ENCODE peak calls at places on chromosomes 7 and 10, in four cellular contexts. W is mesothelial cell of epicardium, C is naive B cell, D is C1 segment of cervical spinal cord. S is an unnamed sample.

GRCh38 chr7:66974986-66975590 is 20.3 kb downstream of the SBDS start:
- DNase-seq in W (no peak), D (no peak), C (no peak), S (no peak)

GRCh38 chr10:78756604-78757442 is 311.9 kb upstream of the ZMIZ1 start:
- DNase-seq in D (peak), W (no peak), C (no peak), S (no peak)

GRCh38 chr10:30573714-30574422 is 55.7 kb downstream of the LYZL2 start:
- DNase-seq in W (no peak), C (no peak), D (no peak), S (no peak)

GRCh38 chr10:133379801-133380666 is 972 bp downstream of the PAOX start:
- DNase-seq in C (no peak), W (no peak), D (no peak), S (no peak)

GRCh38 chr10:44924261-44925040 is 13.3 kb downstream of the TMEM72 start:
- DNase-seq in W (no peak), C (no peak), D (no peak), S (no peak)

GRCh38 chr10:34526758-34527730 is 288.1 kb downstream of the PARD3 start:
- DNase-seq in W (no peak), C (no peak), D (no peak), S (no peak)

GRCh38 chr7:7857143-7857583 is 111.4 kb upstream of the GLCCI1 start:
- DNase-seq in D (no peak), W (no peak), C (peak), S (peak)

GRCh38 chr7:139192014-139192706 is 38.9 kb upstream of the UBN2 start:
- DNase-seq in W (no peak), D (no peak), C (no peak), S (no peak)

GRCh38 chr10:15387021-15387420 is 15.9 kb upstream of the FAM171A1 start:
- DNase-seq in C (no peak), D (no peak), W (no peak), S (no peak)

GRCh38 chr7:30027915-30028748 is at the start of gene PLEKHA8:
- DNase-seq in C (peak), D (peak), W (peak), S (peak)

GRCh38 chr7:151025924-151026671 is 1.8 kb upstream of the ATG9B start:
- DNase-seq in C (no peak), D (no peak), W (no peak), S (no peak)

GRCh38 chr10:6716521-6716920 is 136.4 kb upstream of the PRKCQ start:
- DNase-seq in C (no peak), W (no peak), D (no peak), S (no peak)

GRCh38 chr10:22927163-22927562 is 690 bp upstream of the ARMC3 start:
- DNase-seq in W (no peak), C (no peak), D (no peak), S (no peak)

GRCh38 chr7:36153571-36154097 is 580 bp downstream of the EEPD1 start:
- DNase-seq in C (peak), W (no peak), D (no peak), S (peak)

GRCh38 chr7:150737265-150738055 is at the start of gene GIMAP5:
- DNase-seq in C (no peak), W (no peak), D (no peak), S (no peak)